ENCODE peak calls at places on chromosomes 6 and 20, in six cellular contexts. Z is HCT116, Y is A549, O is right lobe of liver, W is IMR-90, P is Peyer's patch. X is an unnamed sample.

GRCh38 chr20:5719861-5720401 is 30.3 kb upstream of the SHLD1 start:
- DNase-seq in O (no peak), Y (no peak), P (no peak), Z (no peak), W (peak; percentile 65), X (no peak)

GRCh38 chr6:99485395-99485773 is 29.8 kb downstream of the USP45 start:
- DNase-seq in O (no peak), Y (no peak), W (no peak), P (no peak), Z (no peak), X (no peak)

GRCh38 chr6:74319292-74319691 is 623.3 kb downstream of the CD109 start:
- DNase-seq in W (no peak), Z (no peak), Y (no peak), O (no peak), P (no peak), X (no peak)

GRCh38 chr6:112253842-112254816 is at the start of gene LAMA4:
- DNase-seq in P (no peak), O (peak; percentile 62), Y (peak; percentile 5), Z (no peak), W (peak; percentile 69), X (no peak)

GRCh38 chr20:64247312-64247627 is 8.3 kb upstream of the PCMTD2 start:
- DNase-seq in W (no peak), Y (no peak), Z (no peak), P (peak; percentile 22), O (no peak), X (no peak)

GRCh38 chr6:16684896-16685554 is 76.2 kb downstream of the ATXN1 start:
- DNase-seq in P (no peak), O (no peak), W (peak; percentile 82), Y (no peak), Z (peak; percentile 24), X (no peak)

GRCh38 chr20:17683218-17684076 is 1.4 kb upstream of the RRBP1 start:
- DNase-seq in Z (no peak), Y (no peak), O (no peak), W (no peak), P (no peak), X (no peak)

GRCh38 chr20:8223096-8223870 is 91.2 kb downstream of the PLCB1 start:
- DNase-seq in O (no peak), W (peak; percentile 94), Z (no peak), Y (no peak), P (no peak), X (no peak)

GRCh38 chr6:52522655-52523054 is 54.2 kb downstream of the TRAM2 start:
- DNase-seq in Z (no peak), W (peak; percentile 51), O (no peak), Y (no peak), P (no peak), X (no peak)

GRCh38 chr20:35305682-35306556 is 13.7 kb upstream of the FAM83C start:
- DNase-seq in W (peak; percentile 100), Y (peak; percentile 98), Z (peak; percentile 97), O (no peak), P (peak; percentile 85), X (peak; percentile 45)

GRCh38 chr20:46129955-46130481 is 11.9 kb downstream of the CD40 start:
- DNase-seq in P (no peak), W (no peak), O (peak; percentile 13), Y (no peak), Z (no peak), X (no peak)

GRCh38 chr6:24323632-24324337 is 34.1 kb downstream of the DCDC2 start:
- DNase-seq in O (no peak), Z (no peak), Y (no peak), P (no peak), W (no peak), X (no peak)

GRCh38 chr20:58303547-58303946 is 6.0 kb upstream of the RAB22A start:
- DNase-seq in P (no peak), Z (no peak), W (no peak), O (no peak), Y (no peak), X (no peak)

GRCh38 chr20:57957397-57958049 is 247.7 kb upstream of the PMEPA1 start:
- DNase-seq in O (no peak), W (no peak), Y (no peak), P (peak; percentile 48), Z (no peak), X (no peak)

GRCh38 chr20:63214514-63214913 is 1.4 kb downstream of the YTHDF1 start:
- DNase-seq in Z (no peak), W (no peak), O (no peak), P (no peak), Y (no peak), X (no peak)
- H3K4me3 ChIP-seq in Z (peak overlapping the region; percentile 90), W (no peak overlapping the region), O (no peak overlapping the region), P (no peak overlapping the region), Y (peak overlapping the region; percentile 95), X (peak overlapping the region; percentile 98)

GRCh38 chr20:10434832-10435812 is at the start of gene SLX4IP:
- DNase-seq in Z (peak; percentile 97), W (peak; percentile 95), O (peak; percentile 95), Y (peak; percentile 90), P (peak; percentile 97), X (peak; percentile 75)
- TF ChIP-seq POLR2A in Z (peak; percentile 78), W (no peak), O (peak; percentile 51), Y (peak; percentile 73), P (peak; percentile 33), X (no peak)

DNA sequence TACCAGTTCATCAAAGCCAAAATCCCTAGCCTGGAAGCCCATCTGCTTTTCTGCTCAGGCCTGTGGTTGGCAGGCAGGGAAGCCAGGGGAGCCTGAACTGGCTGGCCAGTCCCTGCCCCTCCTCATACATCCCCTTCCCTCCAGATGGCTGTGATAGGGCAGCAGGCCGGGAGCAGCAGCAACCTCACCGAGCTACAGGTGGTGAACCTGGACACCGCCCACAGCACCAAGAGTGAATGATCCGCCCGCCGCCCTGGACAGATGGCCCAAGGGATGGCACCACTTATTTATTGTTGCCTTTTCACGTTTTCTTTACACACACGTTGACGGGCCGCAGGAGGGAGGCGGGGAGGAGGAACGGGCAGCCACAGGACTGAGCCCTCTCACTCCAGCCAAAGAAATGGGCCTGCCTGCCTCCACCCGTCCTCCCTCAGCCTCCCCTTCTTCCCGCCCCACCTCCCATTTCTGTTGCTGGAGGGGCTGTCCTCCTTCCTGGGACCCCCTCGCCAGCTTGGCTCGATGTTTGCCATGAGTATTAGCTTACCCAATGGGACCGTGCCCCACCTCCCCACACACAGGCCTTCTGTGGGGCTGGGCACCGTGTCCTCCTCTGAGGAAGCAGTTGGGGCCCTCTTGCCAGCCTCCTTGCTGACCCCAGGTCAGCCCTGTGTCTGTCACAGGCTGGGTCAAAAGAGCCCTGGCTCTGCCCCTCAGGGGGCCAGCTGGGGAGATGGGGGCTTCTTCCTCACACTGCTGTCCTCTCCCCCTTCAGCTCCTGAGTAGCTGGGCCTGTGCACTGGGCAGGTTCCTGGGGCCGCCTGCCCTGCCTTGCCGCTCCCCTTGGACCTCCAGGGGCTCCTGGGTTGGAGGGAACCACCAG is 2.8 kb upstream of the CUL9 start:
- DNase-seq in Z (no peak), P (no peak), O (no peak), Y (no peak), W (no peak), X (no peak)
- H3K27ac ChIP-seq in Z (no peak overlapping the region), P (no peak overlapping the region), O (no peak overlapping the region), Y (no peak overlapping the region), W (no peak overlapping the region), X (no peak overlapping the region)

DNA sequence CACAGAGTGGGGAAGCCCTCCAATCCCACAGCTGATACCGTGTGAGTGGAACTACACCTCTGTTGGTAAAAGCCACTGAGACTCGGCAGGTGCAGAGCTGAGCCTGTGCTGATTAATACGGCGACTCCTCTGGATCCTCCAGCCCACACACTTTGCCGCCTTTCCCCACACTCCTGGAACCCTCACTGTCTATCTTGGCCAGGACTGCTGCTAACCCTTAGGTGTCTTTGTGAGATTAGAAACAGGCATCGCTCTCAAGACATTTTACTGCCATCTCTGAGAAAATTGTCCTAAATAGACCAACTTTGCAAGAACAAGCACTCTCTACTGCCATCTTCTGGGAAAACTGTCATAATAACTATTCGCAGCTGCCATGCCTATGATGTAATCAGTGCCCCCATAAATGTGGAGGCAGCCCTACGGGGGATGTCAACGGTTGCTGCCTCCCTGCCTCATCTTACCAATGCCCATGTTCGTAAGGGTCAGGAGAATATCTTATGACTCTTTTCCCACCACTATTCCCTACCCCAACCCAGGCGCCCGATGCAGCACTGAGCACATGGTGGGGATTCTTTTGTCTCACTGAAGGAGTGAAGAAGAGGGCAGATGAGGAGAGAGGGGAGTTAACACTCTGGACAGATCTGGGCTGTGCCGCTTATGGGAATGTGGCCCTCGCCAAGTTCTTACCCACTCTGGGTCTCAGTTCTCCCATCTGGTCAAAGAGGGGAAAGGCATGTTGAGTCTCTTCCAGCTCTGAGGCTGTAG is 26.1 kb upstream of the KCNB1 start:
- DNase-seq in W (peak; percentile 45), Y (peak; percentile 61), P (no peak), Z (peak; percentile 28), O (no peak), X (no peak)
- H3K4me3 ChIP-seq in W (no peak overlapping the region), Y (no peak overlapping the region), P (no peak overlapping the region), Z (no peak overlapping the region), O (no peak overlapping the region), X (no peak overlapping the region)

GRCh38 chr20:23029324-23029723 is 5.8 kb upstream of the SSTR4 start:
- DNase-seq in Y (no peak), P (no peak), W (no peak), O (no peak), Z (no peak), X (no peak)

GRCh38 chr20:23024701-23025100 is 10.4 kb upstream of the SSTR4 start:
- DNase-seq in O (no peak), W (peak; percentile 12), P (no peak), Z (no peak), Y (no peak), X (no peak)

GRCh38 chr20:23028377-23028776 is 6.7 kb upstream of the SSTR4 start:
- DNase-seq in Z (no peak), Y (no peak), P (no peak), O (no peak), W (no peak), X (no peak)

GRCh38 chr20:23031346-23031745 is 3.8 kb upstream of the SSTR4 start:
- DNase-seq in O (no peak), Z (no peak), P (no peak), W (no peak), Y (no peak), X (no peak)

DNA sequence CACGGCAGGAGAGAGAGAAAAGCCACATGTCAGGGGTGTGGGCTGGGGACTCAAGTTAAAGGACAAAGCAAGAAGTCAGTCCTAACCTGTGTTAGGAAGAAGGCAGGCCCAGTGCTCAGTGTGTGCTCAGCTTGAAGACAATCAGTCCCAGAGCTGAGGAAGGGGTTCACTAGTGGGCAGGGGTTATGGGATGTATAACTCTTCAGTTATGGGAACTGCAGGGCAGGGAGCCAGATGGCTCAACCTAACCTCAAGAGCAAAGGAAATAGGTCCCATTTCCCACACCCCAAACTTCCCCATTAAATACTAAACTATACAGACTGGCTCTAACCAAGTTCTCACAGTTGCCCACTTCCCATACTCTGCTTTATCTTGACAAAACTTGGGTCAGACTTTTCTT is 7.4 kb upstream of the SSTR4 start:
- DNase-seq in W (no peak), O (no peak), Z (no peak), P (no peak), Y (no peak), X (no peak)
- TF ChIP-seq POLR2A in W (no peak), O (no peak), Z (no peak), P (no peak), Y (no peak), X (no peak)

X was measured in tibial nerve.